ENCODE peak calls at places on chromosomes 7 and 10, in five cellular contexts. I is HTR-8/SVneo, P is ELR, M is omental fat pad, V is NCI-H1105 treated with DMSO at 0.1 percent for 48 hours. X is an unnamed sample.

GRCh38 chr10:88642991-88643390 is 21.3 kb upstream of the LIPF start:
- DNase-seq in I (no peak), P (peak), M (no peak), V (no peak), X (no peak)

GRCh38 chr7:16770657-16771329 is 17.2 kb downstream of the TSPAN13 start:
- DNase-seq in I (no peak), P (no peak), M (no peak), V (no peak), X (no peak)

GRCh38 chr7:36091571-36092176 is 61.4 kb upstream of the EEPD1 start:
- DNase-seq in I (no peak), P (no peak), M (no peak), V (no peak), X (no peak)

GRCh38 chr7:45239486-45239885 is 81.9 kb downstream of the RAMP3 start:
- DNase-seq in I (no peak), P (peak), M (no peak), V (no peak), X (no peak)

GRCh38 chr7:18849130-18849529 is 268.3 kb downstream of the TWIST1 start:
- DNase-seq in I (no peak), P (peak), M (no peak), V (no peak), X (no peak)

GRCh38 chr10:28137907-28138880 is 139.3 kb upstream of the ODAD2 start:
- DNase-seq in I (peak), P (peak), M (no peak), V (no peak), X (no peak)

GRCh38 chr10:44510716-44511115 is 125.8 kb upstream of the CXCL12 start:
- DNase-seq in I (no peak), P (peak), M (no peak), V (no peak), X (no peak)

GRCh38 chr7:31478018-31478417 is 35.9 kb upstream of the ITPRID1 start:
- DNase-seq in I (no peak), P (no peak), M (no peak), V (no peak), X (no peak)

GRCh38 chr10:34723746-34724145 is 91.3 kb downstream of the PARD3 start:
- DNase-seq in I (peak), P (peak), M (no peak), V (no peak), X (peak)

GRCh38 chr7:83835424-83835823 is 186.5 kb upstream of the SEMA3E start:
- DNase-seq in I (no peak), P (no peak), M (no peak), V (peak), X (peak)

GRCh38 chr10:126634347-126634746 is 36.1 kb downstream of the C10orf90 start:
- DNase-seq in I (no peak), P (no peak), M (no peak), V (no peak), X (no peak)

GRCh38 chr7:37531225-37531624 is 82.6 kb upstream of the ELMO1 start:
- DNase-seq in I (no peak), P (no peak), M (no peak), V (no peak), X (no peak)

GRCh38 chr7:17965600-17965999 is 25.3 kb upstream of the SNX13 start:
- DNase-seq in I (no peak), P (peak), M (no peak), V (no peak), X (peak)

GRCh38 chr7:64308019-64308275 is 5.8 kb upstream of the ZNF736 start:
- DNase-seq in I (no peak), P (no peak), M (no peak), V (no peak), X (no peak)

GRCh38 chr7:137694405-137694804 is 152.4 kb downstream of the DGKI start:
- DNase-seq in I (no peak), P (no peak), M (no peak), V (no peak), X (no peak)

GRCh38 chr7:67371429-67372305 is 375.0 kb downstream of the TYW1 start:
- DNase-seq in I (peak), P (peak), M (no peak), V (peak), X (peak)

GRCh38 chr7:132433286-132433685 is 143.0 kb downstream of the PLXNA4 start:
- DNase-seq in I (no peak), P (no peak), M (no peak), V (no peak), X (no peak)

GRCh38 chr7:696426-697258 is 29.9 kb upstream of the DNAAF5 start:
- DNase-seq in I (no peak), P (no peak), M (no peak), V (no peak), X (no peak)

GRCh38 chr7:156534925-156535324 is 105.6 kb upstream of the RNF32 start:
- DNase-seq in I (no peak), P (no peak), M (no peak), V (no peak), X (no peak)

GRCh38 chr10:28248092-28248491 is 54.8 kb downstream of the MPP7 start:
- DNase-seq in I (no peak), P (no peak), M (no peak), V (peak), X (no peak)